ENCODE peak calls at places on chromosomes 12 and 14, in seven cellular contexts. V, J, W, R, N, B and H are unnamed samples. For H3K36me3, the result is how much of the 10 kb centered on the place peaks cover.

GRCh38 chr12:108568653-108569154 is 6.3 kb downstream of the ISCU start:
- DNase-seq in B (no peak), N (no peak), J (no peak), V (no peak), W (no peak), R (no peak), H (peak)

GRCh38 chr12:93336344-93336743 is 41.4 kb upstream of the NUDT4 start:
- DNase-seq in R (no peak), B (no peak), J (no peak), N (no peak), W (no peak), V (no peak), H (peak)

GRCh38 chr14:91098591-91098990 is 15.3 kb upstream of the DGLUCY start:
- DNase-seq in R (no peak), J (no peak), V (no peak), N (no peak), W (no peak), B (no peak), H (no peak)

GRCh38 chr14:101823081-101823480 is 61.6 kb downstream of the PPP2R5C start:
- DNase-seq in B (no peak), R (no peak), J (peak), W (no peak), N (no peak), V (no peak), H (no peak)

GRCh38 chr12:54370218-54370730 is 6.0 kb upstream of the GPR84 start:
- DNase-seq in B (peak), R (peak), W (peak), V (peak), J (peak), N (peak), H (peak)

GRCh38 chr12:19303496-19303895 is 135.8 kb upstream of the AEBP2 start:
- DNase-seq in B (no peak), W (no peak), J (no peak), V (no peak), R (no peak), N (no peak), H (no peak)

GRCh38 chr12:96371138-96371786 is 29.0 kb downstream of the CDK17 start:
- DNase-seq in B (no peak), N (no peak), R (no peak), W (no peak), V (no peak), J (no peak), H (no peak)

GRCh38 chr14:33631021-33631420 is 319.9 kb downstream of the EGLN3 start:
- DNase-seq in W (no peak), B (no peak), N (no peak), V (no peak), J (no peak), R (no peak), H (no peak)

GRCh38 chr14:20427231-20428009 is 8.5 kb downstream of the KLHL33 start:
- DNase-seq in V (no peak), J (no peak), B (no peak), R (no peak), N (no peak), W (no peak), H (no peak)

GRCh38 chr12:121711925-121712461 is 559 bp upstream of the TMEM120B start:
- DNase-seq in W (peak), J (peak), B (peak), R (no peak), V (no peak), N (peak), H (no peak)

GRCh38 chr14:92962831-92963095 is 39.8 kb downstream of the CHGA start:
- DNase-seq in W (peak), R (no peak), N (peak), V (no peak), J (no peak), B (no peak), H (no peak)

GRCh38 chr12:70733385-70733784 is 96.2 kb upstream of the PTPRB start:
- DNase-seq in B (peak), V (peak), N (no peak), W (no peak), R (no peak), J (peak), H (no peak)

GRCh38 chr12:52207106-52207505 is 15.3 kb upstream of the KRT80 start:
- DNase-seq in B (no peak), N (peak), R (no peak), V (peak), W (no peak), J (no peak), H (no peak)

GRCh38 chr12:106341086-106341879 is 16.3 kb upstream of the POLR3B start:
- DNase-seq in V (no peak), N (no peak), W (no peak), R (no peak), B (no peak), J (no peak), H (no peak)

GRCh38 chr12:123062682-123063426 is 82.4 kb downstream of the ARL6IP4 start:
- DNase-seq in B (peak), J (peak), W (no peak), V (no peak), N (peak), R (no peak), H (peak)

GRCh38 chr14:99930420-99931274 is 134.6 kb upstream of the EVL start:
- DNase-seq in N (no peak), W (no peak), V (no peak), J (peak), R (no peak), B (no peak), H (no peak)

GRCh38 chr14:64465208-64465821 is at the start of gene AKAP5:
- DNase-seq in B (peak), N (peak), V (peak), J (peak), W (peak), R (peak), H (no peak)
- H3K36me3 ChIP-seq in B (under half), N (under half), V (under half), J (under half), W (under half), R (under half), H (under half)

GRCh38 chr12:92143280-92143679 is 2.4 kb downstream of the BTG1 start:
- DNase-seq in N (no peak), J (no peak), W (no peak), V (no peak), B (no peak), R (no peak), H (no peak)
- H3K36me3 ChIP-seq in N (under half), J (under half), W (under half), V (under half), B (half or more), R (under half), H (half or more)

GRCh38 chr14:59267046-59267445 is 78.6 kb downstream of the DAAM1 start:
- DNase-seq in R (no peak), J (no peak), N (no peak), W (no peak), B (no peak), V (no peak), H (no peak)
- H3K36me3 ChIP-seq in R (under half), J (under half), N (under half), W (under half), B (under half), V (under half), H (under half)

GRCh38 chr14:76151398-76152332 is at the start of gene GPATCH2L:
- DNase-seq in R (peak), B (peak), N (peak), J (peak), V (peak), W (peak), H (peak)

GRCh38 chr14:76152333-76152681 is 585 bp downstream of the GPATCH2L start:
- DNase-seq in B (peak), J (peak), V (peak), R (peak), N (peak), W (peak), H (peak)

GRCh38 chr14:76153919-76154318 is 2.2 kb downstream of the GPATCH2L start:
- DNase-seq in J (no peak), N (no peak), R (no peak), W (no peak), V (no peak), B (no peak), H (no peak)

GRCh38 chr14:76154539-76155126 is 2.9 kb downstream of the GPATCH2L start:
- DNase-seq in B (no peak), V (no peak), R (no peak), W (no peak), N (no peak), J (no peak), H (no peak)

GRCh38 chr14:76149196-76149595 is 2.5 kb upstream of the GPATCH2L start:
- DNase-seq in N (no peak), V (no peak), R (no peak), W (no peak), J (no peak), B (no peak), H (no peak)
- H3K36me3 ChIP-seq in N (under half), V (under half), R (under half), W (under half), J (under half), B (under half), H (under half)

DNA sequence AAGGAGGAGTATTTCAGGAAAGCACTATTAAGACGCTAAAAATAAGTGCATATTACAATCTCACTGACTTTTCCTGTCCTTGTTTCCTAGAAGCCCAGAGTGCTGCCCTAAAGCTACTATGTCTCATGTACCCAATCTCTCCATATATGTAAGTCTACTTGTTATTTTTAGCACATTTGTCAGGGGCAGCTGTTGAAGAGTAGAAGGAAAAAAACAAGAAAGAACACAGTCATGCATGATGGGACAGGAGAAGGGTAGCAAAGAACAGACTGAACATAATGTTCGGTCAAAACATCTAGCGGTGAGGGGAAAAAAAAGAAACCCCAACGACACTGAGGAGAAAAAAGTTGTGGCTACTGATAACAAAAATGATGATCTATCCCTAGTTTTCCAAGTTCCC is 14.3 kb downstream of the YBX3 start:
- DNase-seq in R (no peak), N (no peak), B (no peak), V (no peak), W (no peak), J (no peak), H (no peak)
- H3K36me3 ChIP-seq in R (under half), N (half or more), B (half or more), V (under half), W (half or more), J (half or more), H (half or more)